ENCODE peak calls at places on chromosome 1, in five cellular contexts. V is SW480, T is iPS DF 19.7, M is COR-L47, P is NCI-H774. W is an unnamed sample.

GRCh38 chr1:160167056-160167455 is 15.7 kb downstream of the ATP1A4 start:
- DNase-seq in V (no peak), T (no peak), M (no peak), P (no peak), W (no peak)

GRCh38 chr1:11925938-11926292 is 312 bp downstream of the KIAA2013 start:
- DNase-seq in V (no peak), T (no peak), M (no peak), P (no peak), W (no peak)

GRCh38 chr1:65254320-65255087 is 54.8 kb upstream of the DNAJC6 start:
- DNase-seq in V (peak), T (no peak), M (peak), P (peak), W (peak)

GRCh38 chr1:109768700-109769325 is 5.1 kb upstream of the EPS8L3 start:
- DNase-seq in V (no peak), T (no peak), M (no peak), P (no peak), W (no peak)

GRCh38 chr1:153390938-153391710 is at the start of gene S100A8:
- DNase-seq in V (no peak), T (no peak), M (no peak), P (no peak), W (no peak)

GRCh38 chr1:26302733-26303405 is 3.6 kb downstream of the UBXN11 start:
- DNase-seq in V (no peak), T (no peak), M (no peak), P (no peak), W (no peak)

GRCh38 chr1:62962794-62963776 is 179.2 kb downstream of the ATG4C start:
- DNase-seq in V (peak), T (peak), M (peak), P (peak), W (no peak)

GRCh38 chr1:115654663-115655306 is 13.0 kb downstream of the VANGL1 start:
- DNase-seq in V (no peak), T (no peak), M (no peak), P (no peak), W (no peak)

GRCh38 chr1:213519098-213519497 is 468.1 kb downstream of the RPS6KC1 start:
- DNase-seq in V (no peak), T (no peak), M (peak), P (peak), W (peak)

GRCh38 chr1:97013904-97014303 is 292.3 kb downstream of the PTBP2 start:
- DNase-seq in V (no peak), T (no peak), M (no peak), P (no peak), W (no peak)

GRCh38 chr1:156445789-156446263 is 54.7 kb downstream of the MEF2D start:
- DNase-seq in V (peak), T (peak), M (peak), P (peak), W (peak)

GRCh38 chr1:55286851-55287602 is 71.9 kb upstream of the USP24 start:
- DNase-seq in V (no peak), T (no peak), M (no peak), P (no peak), W (no peak)

GRCh38 chr1:25820247-25821111 is 725 bp downstream of the MTFR1L start:
- DNase-seq in V (peak), T (no peak), M (peak), P (no peak), W (no peak)

GRCh38 chr1:155931332-155932038 is 2.7 kb downstream of the KHDC4 start:
- DNase-seq in V (peak), T (no peak), M (no peak), P (no peak), W (no peak)